ENCODE peak calls at places on chromosomes 3 and 15, in five cellular contexts. L is breast epithelium; N is colonic mucosa; P is CD8-positive, alpha-beta T cell; Z is GM23338. U is an unnamed sample.

GRCh38 chr3:104892044-104892443 is 474.7 kb upstream of the ALCAM start:
- DNase-seq in N (no peak), L (no peak), Z (peak; percentile 20), P (no peak), U (no peak)

GRCh38 chr3:188126931-188127330 is 27.0 kb upstream of the LPP start:
- DNase-seq in Z (no peak), P (no peak), N (no peak), L (no peak), U (no peak)

GRCh38 chr3:189688296-189688695 is 57.1 kb downstream of the TP63 start:
- DNase-seq in N (no peak), P (no peak), L (no peak), Z (no peak), U (no peak)

GRCh38 chr15:40283615-40284306 is 897 bp upstream of the ANKRD63 start:
- DNase-seq in Z (peak; percentile 65), P (no peak), L (no peak), N (no peak), U (no peak)

GRCh38 chr3:20023663-20024417 is 11.8 kb upstream of the PP2D1 start:
- DNase-seq in Z (no peak), L (no peak), N (peak; percentile 45), P (no peak), U (no peak)

GRCh38 chr15:48790716-48791115 is 20.2 kb downstream of the CEP152 start:
- DNase-seq in N (no peak), L (no peak), Z (no peak), P (no peak), U (no peak)

GRCh38 chr3:133490468-133491351 is 82.8 kb upstream of the CDV3 start:
- DNase-seq in N (no peak), L (no peak), P (peak; percentile 78), Z (no peak), U (no peak)

GRCh38 chr3:150080058-150080730 is 109.5 kb upstream of the PFN2 start:
- DNase-seq in L (no peak), Z (no peak), N (no peak), P (no peak), U (no peak)

GRCh38 chr3:157104928-157105652 is 54.9 kb downstream of the CCNL1 start:
- DNase-seq in L (no peak), P (no peak), Z (peak; percentile 93), N (no peak), U (no peak)

GRCh38 chr3:147656023-147656422 is 246.9 kb downstream of the ZIC1 start:
- DNase-seq in N (no peak), Z (no peak), L (no peak), P (no peak), U (no peak)

GRCh38 chr3:46699846-46700523 is 1.2 kb upstream of the TMIE start:
- DNase-seq in P (no peak), L (no peak), N (no peak), Z (no peak), U (no peak)

GRCh38 chr3:42128526-42128925 is 37.4 kb downstream of the TRAK1 start:
- DNase-seq in L (no peak), N (no peak), Z (no peak), P (no peak), U (no peak)

GRCh38 chr15:67025719-67026118 is 39.7 kb upstream of the SMAD3 start:
- DNase-seq in Z (no peak), P (no peak), L (no peak), N (peak; percentile 72), U (no peak)

GRCh38 chr3:43909149-43909548 is 218.4 kb downstream of the ABHD5 start:
- DNase-seq in P (no peak), N (no peak), L (no peak), Z (no peak), U (no peak)

GRCh38 chr15:74540135-74540760 is 772 bp upstream of the ARID3B start:
- DNase-seq in L (no peak), P (peak; percentile 25), N (peak; percentile 32), Z (peak; percentile 33), U (peak; percentile 26)

GRCh38 chr15:96264801-96265515 is 65.5 kb upstream of the NR2F2 start:
- DNase-seq in L (no peak), P (no peak), N (no peak), Z (no peak), U (peak; percentile 63)

GRCh38 chr15:75025102-75025501 is 1.7 kb downstream of the PPCDC start:
- DNase-seq in N (no peak), Z (no peak), P (no peak), L (no peak), U (no peak)

GRCh38 chr15:38589502-38589901 is 24.9 kb upstream of the RASGRP1 start:
- DNase-seq in Z (no peak), P (no peak), N (no peak), L (no peak), U (peak; percentile 93)

GRCh38 chr15:63514533-63514943 is 10.1 kb downstream of the USP3 start:
- DNase-seq in P (no peak), Z (no peak), N (no peak), L (no peak), U (peak; percentile 95)

GRCh38 chr15:95866698-95867440 is 463.6 kb upstream of the NR2F2 start:
- DNase-seq in L (no peak), Z (no peak), P (no peak), N (no peak), U (no peak)

DNA sequence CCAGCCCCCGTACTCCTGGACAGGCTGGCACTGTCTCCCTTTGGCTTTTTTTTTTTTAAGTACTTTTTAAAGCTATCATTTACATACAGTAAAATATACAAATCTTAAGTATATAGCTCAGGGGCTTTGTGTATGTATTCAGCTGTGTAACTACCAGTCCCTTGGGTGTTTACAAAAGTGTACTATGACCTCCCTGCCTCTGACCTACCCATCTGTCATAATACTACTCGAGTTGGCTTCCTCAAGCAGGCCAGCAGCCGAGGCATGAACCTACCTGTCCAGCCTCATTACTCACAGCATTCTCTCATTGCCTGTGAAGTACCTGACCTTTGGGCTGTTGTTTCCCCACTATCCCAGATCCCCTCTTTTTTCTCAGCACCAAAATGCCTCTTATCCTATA is 33.2 kb downstream of the ABHD2 start:
- DNase-seq in N (peak; percentile 78), P (no peak), L (no peak), Z (no peak), U (peak; percentile 98)
- H3K4me3 ChIP-seq in N (no peak overlapping the region), P (no peak overlapping the region), L (no peak overlapping the region), Z (no peak overlapping the region), U (no peak overlapping the region)

GRCh38 chr3:183160616-183161015 is 1.9 kb downstream of the LAMP3 start:
- DNase-seq in P (no peak), Z (no peak), N (no peak), L (no peak), U (no peak)

GRCh38 chr3:183158552-183159006 is 4.0 kb downstream of the LAMP3 start:
- DNase-seq in P (no peak), Z (no peak), N (no peak), L (no peak), U (peak; percentile 76)

GRCh38 chr3:183159319-183159718 is 3.2 kb downstream of the LAMP3 start:
- DNase-seq in Z (peak; percentile 35), P (no peak), L (no peak), N (no peak), U (no peak)

GRCh38 chr3:183163563-183163962 is 1.0 kb upstream of the LAMP3 start:
- DNase-seq in N (no peak), Z (peak; percentile 39), P (no peak), L (no peak), U (no peak)

GRCh38 chr3:183161552-183162345 is 785 bp downstream of the LAMP3 start:
- DNase-seq in Z (peak; percentile 89), N (peak; percentile 24), L (no peak), P (no peak), U (peak; percentile 12)
- TF ChIP-seq CTCF in Z (peak; percentile 46), N (no peak), L (no peak), P (no peak), U (no peak)

DNA sequence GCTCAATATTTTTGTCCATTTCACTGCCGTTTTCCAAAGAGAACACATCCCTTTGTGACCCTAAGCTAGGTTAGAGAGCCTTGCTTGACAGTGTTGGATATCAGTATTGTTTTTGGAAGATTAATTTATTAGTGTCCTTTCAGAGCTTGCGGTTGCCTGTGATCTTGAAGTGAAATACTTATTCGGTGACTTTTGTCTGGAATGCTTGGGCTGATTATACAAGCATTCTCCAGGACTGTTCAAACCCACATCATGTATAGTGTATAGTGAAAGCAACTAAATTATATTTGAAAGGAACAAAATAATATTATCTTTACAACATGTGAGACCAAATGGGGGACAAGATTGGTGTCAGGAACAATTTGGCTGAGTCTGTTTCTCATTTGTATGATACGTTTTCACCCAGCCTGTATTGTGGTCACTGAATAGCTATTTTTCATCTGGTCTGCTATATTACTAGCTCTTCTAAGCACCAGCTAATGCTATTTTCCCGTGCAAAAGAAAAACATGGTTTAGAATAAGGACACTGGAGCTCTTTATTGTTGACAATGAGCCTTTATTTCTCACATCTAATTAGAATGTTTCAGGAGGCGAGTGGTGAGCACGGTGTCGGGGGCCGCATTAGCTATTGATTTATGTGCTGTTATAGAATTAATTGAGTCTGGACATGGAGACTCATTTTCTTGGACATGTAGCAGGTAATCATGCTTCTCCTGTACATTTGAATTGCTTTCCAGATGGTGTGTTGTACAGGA is 158.1 kb downstream of the APBA2 start:
- DNase-seq in Z (no peak), N (no peak), P (no peak), L (no peak), U (no peak)
- H3K27me3 ChIP-seq in Z (no peaks in the 10 kb centered on the region), N (no peaks in the 10 kb centered on the region), P (no peaks in the 10 kb centered on the region), L (no peaks in the 10 kb centered on the region), U (no peaks in the 10 kb centered on the region)

GRCh38 chr15:26082069-26082832 is 219.1 kb upstream of the ATP10A start:
- DNase-seq in P (peak; percentile 96), L (peak; percentile 96), N (peak; percentile 96), Z (peak; percentile 97), U (peak; percentile 90)

GRCh38 chr15:26087395-26087794 is 224.3 kb upstream of the ATP10A start:
- DNase-seq in N (no peak), L (no peak), Z (no peak), P (no peak), U (peak; percentile 72)

GRCh38 chr15:26082833-26083174 is 219.7 kb upstream of the ATP10A start:
- DNase-seq in N (peak; percentile 22), P (no peak), Z (no peak), L (no peak), U (peak; percentile 30)

GRCh38 chr15:26083457-26084350 is 220.6 kb upstream of the ATP10A start:
- DNase-seq in Z (peak; percentile 35), P (no peak), L (no peak), N (no peak), U (peak; percentile 13)

GRCh38 chr15:26081758-26082068 is 218.6 kb upstream of the ATP10A start:
- DNase-seq in N (no peak), Z (peak; percentile 28), L (no peak), P (no peak), U (no peak)
- H3K4me3 ChIP-seq in N (no peak overlapping the region), Z (peak overlapping the region; percentile 44), L (peak overlapping the region; percentile 85), P (peak overlapping the region; percentile 81), U (no peak overlapping the region)

GRCh38 chr3:141845407-141846049 is 30.9 kb upstream of the ATP1B3 start:
- DNase-seq in P (peak; percentile 62), L (no peak), N (peak; percentile 30), Z (peak; percentile 67), U (no peak)
- TF ChIP-seq CTCF in P (no peak), L (no peak), N (no peak), Z (peak; percentile 75), U (no peak)

GRCh38 chr15:89513284-89513683 is 16.9 kb upstream of the RHCG start:
- DNase-seq in N (no peak), P (no peak), Z (no peak), L (no peak), U (peak; percentile 96)
- H3K27me3 ChIP-seq in N (no peaks in the 10 kb centered on the region), P (no peaks in the 10 kb centered on the region), Z (no peaks in the 10 kb centered on the region), L (no peaks in the 10 kb centered on the region), U (no peaks in the 10 kb centered on the region)

GRCh38 chr15:78977591-78978347 is 32.9 kb upstream of the CTSH start:
- DNase-seq in N (no peak), Z (no peak), P (no peak), L (no peak), U (no peak)
- H3K4me3 ChIP-seq in N (no peak overlapping the region), Z (no peak overlapping the region), P (no peak overlapping the region), L (no peak overlapping the region), U (no peak overlapping the region)

GRCh38 chr15:53869806-53870073 is 108.5 kb upstream of the UNC13C start:
- DNase-seq in Z (no peak), P (no peak), N (no peak), L (no peak), U (no peak)
- TF ChIP-seq CTCF in Z (no peak), P (no peak), N (no peak), L (no peak), U (no peak)

U was measured in bronchial epithelial cell.